ENCODE peak calls at places on chromosomes 6 and 20, in five cellular contexts. One of them, this sample, is unnamed.
A peak's percentile ranks its signal among the peaks of the same experiment; 100 is the strongest.

GRCh38 chr6:7975764-7976146 is 65.2 kb upstream of the TXNDC5 start:
- DNase-seq in T-helper 1 cell: no peak
- DNase-seq in stimulated activated CD8-positive, alpha-beta memory T cell treated with anti-CD3 and anti-CD28 coated beads, Interleukin-12 subunit alpha, Interleukin-12 subunit beta, amount 100 ng/mL, for 4 hours: no peak
- DNase-seq in natural killer cell treated with Interleukin-12 subunit alpha and Interleukin-12 subunit beta and Interleukin-15 and Interleukin-18, amount 100 ng/mL, for 72 hours: no peak
- DNase-seq in stimulated activated CD4-positive, alpha-beta T cell treated with anti-CD3 and anti-CD28 coated beads, Interleukin-2, amount 100 ng/mL, for 48 hours: no peak
- DNase-seq in this sample: peak; percentile 24

GRCh38 chr6:8059129-8059528 is 5.1 kb downstream of the BLOC1S5 start:
- DNase-seq in T-helper 1 cell: no peak
- DNase-seq in stimulated activated CD8-positive, alpha-beta memory T cell treated with anti-CD3 and anti-CD28 coated beads, Interleukin-12 subunit alpha, Interleukin-12 subunit beta, amount 100 ng/mL, for 4 hours: no peak
- DNase-seq in natural killer cell treated with Interleukin-12 subunit alpha and Interleukin-12 subunit beta and Interleukin-15 and Interleukin-18, amount 100 ng/mL, for 72 hours: no peak
- DNase-seq in stimulated activated CD4-positive, alpha-beta T cell treated with anti-CD3 and anti-CD28 coated beads, Interleukin-2, amount 100 ng/mL, for 48 hours: no peak
- DNase-seq in this sample: no peak

GRCh38 chr20:62143118-62143975 is at the start of the genes PSMA7 and SS18L1:
- DNase-seq in T-helper 1 cell: peak; percentile 77
- DNase-seq in stimulated activated CD8-positive, alpha-beta memory T cell treated with anti-CD3 and anti-CD28 coated beads, Interleukin-12 subunit alpha, Interleukin-12 subunit beta, amount 100 ng/mL, for 4 hours: peak; percentile 81
- DNase-seq in natural killer cell treated with Interleukin-12 subunit alpha and Interleukin-12 subunit beta and Interleukin-15 and Interleukin-18, amount 100 ng/mL, for 72 hours: peak; percentile 92
- DNase-seq in stimulated activated CD4-positive, alpha-beta T cell treated with anti-CD3 and anti-CD28 coated beads, Interleukin-2, amount 100 ng/mL, for 48 hours: peak; percentile 84
- DNase-seq in this sample: peak; percentile 86

GRCh38 chr6:170174771-170175643 is 115.9 kb downstream of the DLL1 start:
- DNase-seq in T-helper 1 cell: no peak
- DNase-seq in stimulated activated CD8-positive, alpha-beta memory T cell treated with anti-CD3 and anti-CD28 coated beads, Interleukin-12 subunit alpha, Interleukin-12 subunit beta, amount 100 ng/mL, for 4 hours: no peak
- DNase-seq in natural killer cell treated with Interleukin-12 subunit alpha and Interleukin-12 subunit beta and Interleukin-15 and Interleukin-18, amount 100 ng/mL, for 72 hours: no peak
- DNase-seq in stimulated activated CD4-positive, alpha-beta T cell treated with anti-CD3 and anti-CD28 coated beads, Interleukin-2, amount 100 ng/mL, for 48 hours: no peak
- DNase-seq in this sample: no peak

GRCh38 chr6:105424177-105424783 is 21.4 kb upstream of the PREP start:
- DNase-seq in T-helper 1 cell: peak; percentile 48
- DNase-seq in stimulated activated CD8-positive, alpha-beta memory T cell treated with anti-CD3 and anti-CD28 coated beads, Interleukin-12 subunit alpha, Interleukin-12 subunit beta, amount 100 ng/mL, for 4 hours: peak; percentile 32
- DNase-seq in natural killer cell treated with Interleukin-12 subunit alpha and Interleukin-12 subunit beta and Interleukin-15 and Interleukin-18, amount 100 ng/mL, for 72 hours: peak; percentile 76
- DNase-seq in stimulated activated CD4-positive, alpha-beta T cell treated with anti-CD3 and anti-CD28 coated beads, Interleukin-2, amount 100 ng/mL, for 48 hours: peak; percentile 60
- DNase-seq in this sample: peak; percentile 49

GRCh38 chr6:83138758-83139157 is 54.3 kb downstream of the PGM3 start:
- DNase-seq in T-helper 1 cell: no peak
- DNase-seq in stimulated activated CD8-positive, alpha-beta memory T cell treated with anti-CD3 and anti-CD28 coated beads, Interleukin-12 subunit alpha, Interleukin-12 subunit beta, amount 100 ng/mL, for 4 hours: no peak
- DNase-seq in natural killer cell treated with Interleukin-12 subunit alpha and Interleukin-12 subunit beta and Interleukin-15 and Interleukin-18, amount 100 ng/mL, for 72 hours: no peak
- DNase-seq in stimulated activated CD4-positive, alpha-beta T cell treated with anti-CD3 and anti-CD28 coated beads, Interleukin-2, amount 100 ng/mL, for 48 hours: no peak
- DNase-seq in this sample: no peak

GRCh38 chr6:73523434-73524123 is 2.7 kb upstream of the EEF1A1 start:
- DNase-seq in T-helper 1 cell: peak; percentile 69
- DNase-seq in stimulated activated CD8-positive, alpha-beta memory T cell treated with anti-CD3 and anti-CD28 coated beads, Interleukin-12 subunit alpha, Interleukin-12 subunit beta, amount 100 ng/mL, for 4 hours: peak; percentile 72
- DNase-seq in natural killer cell treated with Interleukin-12 subunit alpha and Interleukin-12 subunit beta and Interleukin-15 and Interleukin-18, amount 100 ng/mL, for 72 hours: peak; percentile 86
- DNase-seq in stimulated activated CD4-positive, alpha-beta T cell treated with anti-CD3 and anti-CD28 coated beads, Interleukin-2, amount 100 ng/mL, for 48 hours: peak; percentile 69
- DNase-seq in this sample: no peak

GRCh38 chr20:50413088-50413500 is 97.1 kb upstream of the PTPN1 start:
- DNase-seq in T-helper 1 cell: no peak
- DNase-seq in stimulated activated CD8-positive, alpha-beta memory T cell treated with anti-CD3 and anti-CD28 coated beads, Interleukin-12 subunit alpha, Interleukin-12 subunit beta, amount 100 ng/mL, for 4 hours: no peak
- DNase-seq in natural killer cell treated with Interleukin-12 subunit alpha and Interleukin-12 subunit beta and Interleukin-15 and Interleukin-18, amount 100 ng/mL, for 72 hours: no peak
- DNase-seq in stimulated activated CD4-positive, alpha-beta T cell treated with anti-CD3 and anti-CD28 coated beads, Interleukin-2, amount 100 ng/mL, for 48 hours: no peak
- DNase-seq in this sample: no peak

GRCh38 chr6:112841553-112842337 is 494.6 kb downstream of the RFPL4B start:
- DNase-seq in T-helper 1 cell: no peak
- DNase-seq in stimulated activated CD8-positive, alpha-beta memory T cell treated with anti-CD3 and anti-CD28 coated beads, Interleukin-12 subunit alpha, Interleukin-12 subunit beta, amount 100 ng/mL, for 4 hours: no peak
- DNase-seq in natural killer cell treated with Interleukin-12 subunit alpha and Interleukin-12 subunit beta and Interleukin-15 and Interleukin-18, amount 100 ng/mL, for 72 hours: no peak
- DNase-seq in stimulated activated CD4-positive, alpha-beta T cell treated with anti-CD3 and anti-CD28 coated beads, Interleukin-2, amount 100 ng/mL, for 48 hours: no peak
- DNase-seq in this sample: no peak

This sample was measured in head of caudate nucleus.